ENCODE peak calls at places on chromosomes 6 and 20, in ten cellular contexts. M is epithelial cell of proximal tubule; J is stimulated activated naive B cell treated with anti-CD40 and anti-IgM and Interleukin-4, amounts not matched to agents 10 μg/mL and 1 μg/mL and 100 μg/mL, for 72 hours; V is midbrain; U is stimulated activated CD4-positive, alpha-beta T cell treated with anti-CD3 and anti-CD28 coated beads, TNF-alpha, amount 100 ng/mL, for 24 hours; B is body of pancreas; Z is heart left ventricle; P is EL; X is SJCRH30; G is effector memory CD4-positive, alpha-beta T cell. Q is an unnamed sample.

GRCh38 chr6:117550618-117551242 is 51.6 kb downstream of the GOPC start:
- DNase-seq in B (no peak), G (no peak), M (no peak), Z (no peak), X (no peak), V (no peak), P (no peak), U (no peak), J (no peak), Q (no peak)

GRCh38 chr20:62694868-62695267 is 13.8 kb upstream of the NTSR1 start:
- DNase-seq in V (no peak), U (no peak), B (no peak), J (no peak), Z (no peak), M (no peak), P (no peak), G (no peak), X (no peak), Q (no peak)

GRCh38 chr20:32975698-32976674 is 28.2 kb downstream of the SUN5 start:
- DNase-seq in Z (peak), G (no peak), X (no peak), P (no peak), U (no peak), B (no peak), V (no peak), M (no peak), J (no peak), Q (no peak)

GRCh38 chr20:31260326-31260932 is 3.0 kb downstream of the DEFB115 start:
- DNase-seq in P (no peak), B (no peak), U (no peak), J (no peak), X (peak), G (no peak), V (no peak), M (no peak), Z (no peak), Q (no peak)

GRCh38 chr6:138227316-138227781 is 9.1 kb upstream of the PBOV1 start:
- DNase-seq in V (no peak), J (no peak), B (peak), X (no peak), P (no peak), Z (no peak), U (no peak), G (no peak), M (no peak), Q (no peak)

GRCh38 chr6:62390413-62390812 is 104.4 kb upstream of the KHDRBS2 start:
- DNase-seq in Z (no peak), B (no peak), U (no peak), J (no peak), M (no peak), G (no peak), V (no peak), P (no peak), X (no peak), Q (no peak)

GRCh38 chr6:52514514-52514913 is 62.3 kb downstream of the TRAM2 start:
- DNase-seq in P (peak), B (no peak), M (peak), G (no peak), J (no peak), U (no peak), Z (peak), X (no peak), V (no peak), Q (peak)

GRCh38 chr6:53410508-53411258 is 61.9 kb upstream of the ELOVL5 start:
- DNase-seq in Z (peak), P (peak), X (peak), M (no peak), B (peak), G (peak), U (peak), V (peak), J (peak), Q (no peak)

GRCh38 chr6:65997539-65997938 is 290.5 kb upstream of the EYS start:
- DNase-seq in P (no peak), M (no peak), B (no peak), Z (no peak), V (no peak), X (no peak), G (no peak), U (no peak), J (no peak), Q (no peak)

GRCh38 chr20:4332466-4332865 is 317.1 kb upstream of the RNF24 start:
- DNase-seq in Z (no peak), M (no peak), B (no peak), P (no peak), V (no peak), X (peak), U (no peak), G (no peak), J (no peak), Q (no peak)

GRCh38 chr20:38601216-38602184 is at the start of gene ARHGAP40:
- DNase-seq in B (no peak), U (peak), P (peak), X (peak), G (no peak), V (no peak), M (no peak), J (peak), Z (no peak), Q (no peak)